ENCODE peak calls at places on chromosomes 5 and 9, in five cellular contexts. O, K, X, U and B are unnamed samples.

GRCh38 chr5:59746261-59746765 is 147.2 kb downstream of the PDE4D start:
- DNase-seq in O (no peak), K (no peak), X (peak), U (no peak), B (no peak)

GRCh38 chr5:42749020-42749419 is 7.6 kb upstream of the CCDC152 start:
- DNase-seq in O (no peak), K (no peak), X (peak), U (no peak), B (no peak)

GRCh38 chr9:2427016-2427891 is 194.3 kb upstream of the VLDLR start:
- DNase-seq in O (no peak), K (no peak), X (no peak), U (no peak), B (no peak)

GRCh38 chr5:112275671-112276070 is 143.4 kb downstream of the EPB41L4A start:
- DNase-seq in O (no peak), K (no peak), X (no peak), U (no peak), B (no peak)

GRCh38 chr5:15566306-15566705 is 66.3 kb downstream of the FBXL7 start:
- DNase-seq in O (no peak), K (no peak), X (no peak), U (no peak), B (no peak)

GRCh38 chr5:10594591-10595210 is 30.8 kb downstream of the ANKRD33B start:
- DNase-seq in O (no peak), K (no peak), X (peak), U (no peak), B (no peak)

GRCh38 chr5:58187473-58188286 is 272.2 kb downstream of the PLK2 start:
- DNase-seq in O (no peak), K (no peak), X (no peak), U (no peak), B (no peak)

GRCh38 chr9:125538092-125538473 is 168.9 kb downstream of the MAPKAP1 start:
- DNase-seq in O (no peak), K (no peak), X (peak), U (no peak), B (no peak)

GRCh38 chr9:136087741-136088480 is 7.2 kb downstream of the NACC2 start:
- DNase-seq in O (peak), K (peak), X (no peak), U (no peak), B (no peak)

GRCh38 chr5:109964136-109964535 is 274.4 kb downstream of the MAN2A1 start:
- DNase-seq in O (no peak), K (no peak), X (no peak), U (no peak), B (no peak)

GRCh38 chr9:94921072-94921471 is 194.6 kb downstream of the AOPEP start:
- DNase-seq in O (no peak), K (peak), X (peak), U (no peak), B (no peak)

GRCh38 chr9:74910036-74910435 is 22.3 kb upstream of the TRPM6 start:
- DNase-seq in O (no peak), K (no peak), X (no peak), U (no peak), B (no peak)

GRCh38 chr5:96752341-96753016 is 55.3 kb downstream of the ERAP1 start:
- DNase-seq in O (no peak), K (no peak), X (peak), U (no peak), B (peak)

GRCh38 chr5:96758621-96759020 is 49.1 kb downstream of the ERAP1 start:
- DNase-seq in O (no peak), K (no peak), X (peak), U (no peak), B (no peak)

GRCh38 chr5:96753848-96754247 is 53.9 kb downstream of the ERAP1 start:
- DNase-seq in O (no peak), K (no peak), X (no peak), U (no peak), B (no peak)

GRCh38 chr5:96753017-96753397 is 54.7 kb downstream of the ERAP1 start:
- DNase-seq in O (no peak), K (no peak), X (no peak), U (no peak), B (no peak)

GRCh38 chr5:96756985-96757384 is 50.8 kb downstream of the ERAP1 start:
- DNase-seq in O (no peak), K (no peak), X (no peak), U (no peak), B (no peak)
- TF ChIP-seq POLR2A in O (no peak), K (no peak), X (no peak), U (no peak), B (no peak)

GRCh38 chr5:71882826-71883744 is 164.0 kb downstream of the CARTPT start:
- DNase-seq in O (no peak), K (no peak), X (peak), U (no peak), B (no peak)
- H3K27ac ChIP-seq in O (peak), K (no peak), X (no peak), U (no peak), B (no peak)

GRCh38 chr5:60948738-60949137 is 3.7 kb downstream of the NDUFAF2 start:
- DNase-seq in O (no peak), K (no peak), X (no peak), U (no peak), B (no peak)

GRCh38 chr5:60945760-60946253 is 802 bp downstream of the NDUFAF2 start:
- DNase-seq in O (no peak), K (peak), X (peak), U (peak), B (peak)

GRCh38 chr5:60943624-60944023 is 1.2 kb downstream of the ERCC8 start:
- DNase-seq in O (no peak), K (no peak), X (no peak), U (no peak), B (no peak)

DNA sequence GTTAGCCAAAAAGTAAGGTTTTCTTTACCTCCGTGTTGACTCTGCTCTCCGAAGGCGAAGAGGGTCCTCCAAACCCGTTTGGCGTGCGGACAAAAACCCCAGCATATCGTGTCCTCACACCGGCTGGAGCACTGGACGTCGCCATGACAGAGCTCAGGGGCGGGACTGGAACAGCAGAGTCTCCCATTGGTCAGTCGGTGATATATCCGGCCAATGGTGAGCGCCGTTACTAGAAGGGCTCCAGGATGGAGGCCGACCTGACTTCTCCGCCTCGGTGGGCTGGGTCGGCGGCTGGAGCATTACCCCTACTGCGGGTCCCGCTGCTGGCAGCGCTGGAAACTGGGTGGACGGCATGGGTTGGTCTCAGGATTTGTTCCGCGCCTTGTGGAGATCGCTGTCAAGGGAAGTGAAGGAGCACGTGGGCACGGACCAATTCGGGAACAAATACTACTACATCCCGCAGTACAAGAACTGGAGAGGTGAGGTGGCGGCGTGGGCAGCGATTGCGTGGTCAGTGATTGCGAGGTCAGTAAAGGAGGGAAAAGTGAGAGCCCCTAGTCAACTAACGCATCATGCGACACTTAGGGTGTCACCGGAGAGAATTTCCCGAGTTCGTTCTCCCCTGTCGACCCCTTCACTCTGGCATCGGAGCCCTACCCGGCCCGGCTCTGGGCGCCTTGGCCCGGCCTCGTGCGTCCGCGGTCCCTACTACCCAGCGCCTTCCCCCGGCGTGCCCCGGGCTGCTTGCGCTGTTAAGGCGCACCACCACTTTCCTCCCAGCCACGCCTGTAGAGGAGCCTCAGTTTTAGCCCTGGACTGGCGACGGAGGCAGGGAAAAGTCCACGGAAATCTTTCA is at the start of the genes ERCC8 and NDUFAF2:
- DNase-seq in O (peak), K (peak), X (peak), U (peak), B (peak)
- TF ChIP-seq POLR2A in O (no peak), K (peak), X (peak), U (peak), B (no peak)

DNA sequence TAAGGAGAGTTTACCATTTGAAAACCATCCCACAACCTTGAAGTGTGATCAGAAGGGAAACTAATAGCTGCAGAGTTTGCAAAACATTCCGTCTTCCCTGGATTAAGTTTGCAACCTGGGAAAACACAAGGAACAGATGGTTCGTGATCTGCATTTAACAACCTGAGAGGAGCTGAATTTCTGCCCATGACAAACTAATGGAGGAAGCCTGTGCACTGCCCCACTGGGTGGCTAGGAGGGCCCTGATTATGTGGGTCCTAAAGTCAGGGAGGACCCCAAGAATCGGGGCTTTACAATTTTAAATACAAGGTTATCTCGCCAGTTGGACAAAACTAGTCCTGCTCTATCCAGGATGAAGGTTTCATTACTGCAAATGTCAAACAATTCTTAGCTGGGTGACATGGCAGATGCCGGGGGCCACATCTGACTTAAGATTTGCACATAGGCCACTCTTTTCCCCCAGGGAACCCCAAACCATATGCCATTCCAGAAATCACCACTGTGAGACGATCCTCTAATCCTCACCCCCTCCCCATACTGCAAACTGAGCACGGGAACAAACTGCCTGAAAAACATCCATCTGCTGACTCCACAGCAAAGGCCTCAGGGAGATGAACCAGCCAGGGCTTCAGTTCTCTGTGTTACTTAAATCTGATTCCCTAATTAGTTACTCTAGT is 35.4 kb downstream of the MTX3 start:
- DNase-seq in O (no peak), K (no peak), X (no peak), U (no peak), B (no peak)
- H3K27ac ChIP-seq in O (no peak), K (peak), X (no peak), U (no peak), B (no peak)

DNA sequence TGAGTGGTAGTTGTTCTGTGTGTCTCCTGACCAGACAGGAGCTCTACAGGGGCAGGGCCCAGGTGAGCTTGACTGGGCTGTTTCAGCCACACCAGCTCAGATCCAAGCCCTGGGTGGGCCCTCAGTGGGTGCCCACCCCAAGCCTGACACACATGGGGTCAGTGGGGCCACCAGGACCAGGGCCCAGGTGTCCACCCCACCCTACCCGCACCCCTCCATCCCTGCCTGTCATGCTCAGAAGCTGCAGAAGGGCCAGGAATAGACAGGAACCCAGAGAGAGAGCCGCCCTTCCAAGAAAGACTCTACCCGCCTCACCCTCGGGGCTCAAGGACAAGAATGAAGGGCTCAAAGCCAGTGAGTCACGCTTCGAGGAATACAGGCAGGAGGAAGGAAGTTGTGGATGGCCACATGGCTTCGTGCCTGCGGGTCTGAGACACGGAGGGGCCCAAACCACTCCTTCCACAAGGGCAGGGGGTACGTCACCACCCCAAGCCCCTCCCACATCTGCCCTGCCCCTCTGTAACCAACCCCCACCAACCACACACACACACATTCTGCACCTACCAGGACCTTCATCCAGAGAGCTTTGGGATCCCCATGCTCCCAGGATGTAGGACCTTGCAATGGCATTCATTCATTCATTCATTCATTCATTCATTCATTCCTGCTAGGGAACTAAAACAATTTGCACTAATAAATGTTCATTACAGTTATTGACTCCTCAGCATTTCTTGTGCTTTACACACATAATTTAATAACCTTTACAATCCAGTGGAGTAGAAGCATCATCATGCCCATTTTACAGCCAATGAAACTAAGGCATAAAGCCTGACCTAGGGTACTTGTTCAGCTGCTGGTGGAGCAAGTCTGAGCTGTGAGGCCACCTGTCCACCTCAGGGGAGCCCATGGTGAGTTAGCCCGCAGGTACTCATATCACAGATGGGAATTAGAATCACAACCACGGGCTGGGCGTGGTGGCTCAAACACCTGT is 56.0 kb upstream of the STXBP1 start:
- DNase-seq in O (no peak), K (peak), X (peak), U (no peak), B (peak)
- TF ChIP-seq POLR2A in O (no peak), K (no peak), X (peak), U (no peak), B (no peak)